ENCODE peak calls at places on chromosomes 5 and 9, in six cellular contexts. One of them, this sample, is unnamed.

GRCh38 chr5:178548751-178549150 is 41.4 kb downstream of the COL23A1 start:
- DNase-seq in body of pancreas: no peak
- DNase-seq in SJSA1: no peak
- DNase-seq in A673: no peak
- DNase-seq in psoas muscle: no peak
- DNase-seq in tibial artery: peak; percentile 6
- DNase-seq in this sample: peak; percentile 20

GRCh38 chr9:112093875-112094227 is 81.2 kb downstream of the SUSD1 start:
- DNase-seq in body of pancreas: no peak
- DNase-seq in SJSA1: no peak
- DNase-seq in A673: no peak
- DNase-seq in psoas muscle: no peak
- DNase-seq in tibial artery: no peak
- DNase-seq in this sample: no peak

GRCh38 chr5:109706065-109706464 is 16.3 kb downstream of the MAN2A1 start:
- DNase-seq in body of pancreas: no peak
- DNase-seq in SJSA1: no peak
- DNase-seq in A673: no peak
- DNase-seq in psoas muscle: no peak
- DNase-seq in tibial artery: no peak
- DNase-seq in this sample: no peak

GRCh38 chr5:5229405-5229804 is 89.3 kb downstream of the ADAMTS16 start:
- DNase-seq in body of pancreas: no peak
- DNase-seq in SJSA1: no peak
- DNase-seq in A673: no peak
- DNase-seq in psoas muscle: no peak
- DNase-seq in tibial artery: no peak
- DNase-seq in this sample: no peak

GRCh38 chr5:159057426-159057825 is 42.3 kb downstream of the EBF1 start:
- DNase-seq in body of pancreas: no peak
- DNase-seq in SJSA1: no peak
- DNase-seq in A673: no peak
- DNase-seq in psoas muscle: no peak
- DNase-seq in tibial artery: no peak
- DNase-seq in this sample: no peak

GRCh38 chr5:22470408-22470807 is 382.7 kb downstream of the CDH12 start:
- DNase-seq in body of pancreas: no peak
- DNase-seq in SJSA1: no peak
- DNase-seq in A673: no peak
- DNase-seq in psoas muscle: no peak
- DNase-seq in tibial artery: no peak
- DNase-seq in this sample: no peak

GRCh38 chr9:131477816-131478419 is 24.8 kb upstream of the POMT1 start:
- DNase-seq in body of pancreas: no peak
- DNase-seq in SJSA1: no peak
- DNase-seq in A673: no peak
- DNase-seq in psoas muscle: peak; percentile 47
- DNase-seq in tibial artery: peak; percentile 54
- DNase-seq in this sample: no peak

GRCh38 chr5:109656829-109657228 is 32.9 kb upstream of the MAN2A1 start:
- DNase-seq in body of pancreas: peak; percentile 69
- DNase-seq in SJSA1: peak; percentile 94
- DNase-seq in A673: peak; percentile 34
- DNase-seq in psoas muscle: no peak
- DNase-seq in tibial artery: peak; percentile 85
- DNase-seq in this sample: peak; percentile 68

GRCh38 chr9:129436751-129437625 is 183.9 kb downstream of the C9orf50 start:
- DNase-seq in body of pancreas: peak; percentile 81
- DNase-seq in SJSA1: no peak
- DNase-seq in A673: peak; percentile 67
- DNase-seq in psoas muscle: peak; percentile 75
- DNase-seq in tibial artery: peak; percentile 86
- DNase-seq in this sample: peak; percentile 83

GRCh38 chr9:36840895-36841536 is 193.1 kb downstream of the PAX5 start:
- DNase-seq in body of pancreas: no peak
- DNase-seq in SJSA1: no peak
- DNase-seq in A673: no peak
- DNase-seq in psoas muscle: peak; percentile 8
- DNase-seq in tibial artery: no peak
- DNase-seq in this sample: no peak

GRCh38 chr9:127423934-127424668 is at the start of gene ZNF79:
- DNase-seq in body of pancreas: peak; percentile 95
- DNase-seq in SJSA1: peak; percentile 91
- DNase-seq in A673: peak; percentile 92
- DNase-seq in psoas muscle: peak; percentile 97
- DNase-seq in tibial artery: peak; percentile 96
- DNase-seq in this sample: peak; percentile 97

DNA sequence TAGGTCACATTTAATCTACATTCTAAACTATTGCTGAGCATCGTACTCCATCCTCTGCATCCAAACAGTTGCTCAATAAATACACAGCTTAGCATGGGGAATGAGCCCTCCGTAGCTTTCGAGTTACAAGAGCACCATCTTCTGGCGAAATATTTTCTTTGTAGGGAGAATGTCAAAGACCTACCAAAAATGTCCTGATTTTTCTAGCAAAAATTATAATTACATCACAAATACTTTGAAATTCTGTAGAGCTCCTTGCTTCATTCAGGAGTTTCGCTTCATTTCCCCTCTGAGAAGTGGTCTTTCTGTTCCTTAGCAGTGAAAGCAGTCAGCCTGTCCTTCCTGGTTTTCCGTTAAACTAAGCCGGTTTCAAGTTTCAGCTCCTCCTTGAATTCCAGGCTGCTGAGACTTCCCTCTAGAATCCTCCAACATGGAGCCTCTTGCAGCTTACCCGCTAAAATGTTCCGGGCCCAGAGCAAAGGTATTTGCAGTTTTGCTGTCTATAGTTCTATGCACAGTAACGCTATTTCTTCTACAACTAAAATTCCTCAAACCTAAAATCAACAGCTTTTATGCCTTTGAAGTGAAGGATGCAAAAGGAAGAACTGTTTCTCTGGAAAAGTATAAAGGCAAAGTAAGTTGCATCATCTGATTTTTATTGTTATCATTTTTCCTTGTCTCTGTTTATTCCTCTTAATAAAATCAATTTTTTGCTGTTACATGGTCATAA is at the start of gene GPX8:
- DNase-seq in body of pancreas: peak; percentile 48
- DNase-seq in SJSA1: peak; percentile 70
- DNase-seq in A673: peak; percentile 89
- DNase-seq in psoas muscle: no peak
- DNase-seq in tibial artery: no peak
- DNase-seq in this sample: no peak
- H3K27ac ChIP-seq in body of pancreas: no peak within 1 kb of the TSS
- H3K27ac ChIP-seq in SJSA1: peak within 1 kb of the TSS; percentile 95
- H3K27ac ChIP-seq in A673: peak within 1 kb of the TSS; percentile 87
- H3K27ac ChIP-seq in psoas muscle: peak within 1 kb of the TSS; percentile 17
- H3K27ac ChIP-seq in tibial artery: peak within 1 kb of the TSS; percentile 14
- H3K27ac ChIP-seq in this sample: peak within 1 kb of the TSS; percentile 67

GRCh38 chr5:173327948-173328895 is at the start of gene STC2:
- DNase-seq in body of pancreas: peak; percentile 95
- DNase-seq in SJSA1: peak; percentile 90
- DNase-seq in A673: peak; percentile 83
- DNase-seq in psoas muscle: peak; percentile 93
- DNase-seq in tibial artery: peak; percentile 83
- DNase-seq in this sample: peak; percentile 83
- H3K27ac ChIP-seq in body of pancreas: peak within 1 kb of the TSS; percentile 80
- H3K27ac ChIP-seq in SJSA1: peak within 1 kb of the TSS; percentile 76
- H3K27ac ChIP-seq in A673: peak within 1 kb of the TSS; percentile 71
- H3K27ac ChIP-seq in psoas muscle: peak within 1 kb of the TSS; percentile 86
- H3K27ac ChIP-seq in tibial artery: no peak within 1 kb of the TSS
- H3K27ac ChIP-seq in this sample: peak within 1 kb of the TSS; percentile 84

GRCh38 chr9:120412425-120412951 is 167.5 kb downstream of the CDK5RAP2 start:
- DNase-seq in body of pancreas: no peak
- DNase-seq in SJSA1: no peak
- DNase-seq in A673: no peak
- DNase-seq in psoas muscle: no peak
- DNase-seq in tibial artery: no peak
- DNase-seq in this sample: no peak

GRCh38 chr9:120408680-120409258 is 171.2 kb downstream of the CDK5RAP2 start:
- DNase-seq in body of pancreas: no peak
- DNase-seq in SJSA1: no peak
- DNase-seq in A673: no peak
- DNase-seq in psoas muscle: no peak
- DNase-seq in tibial artery: no peak
- DNase-seq in this sample: no peak

GRCh38 chr9:120410925-120411501 is 169.0 kb downstream of the CDK5RAP2 start:
- DNase-seq in body of pancreas: no peak
- DNase-seq in SJSA1: no peak
- DNase-seq in A673: no peak
- DNase-seq in psoas muscle: no peak
- DNase-seq in tibial artery: no peak
- DNase-seq in this sample: no peak

GRCh38 chr9:120413121-120414048 is 166.6 kb downstream of the CDK5RAP2 start:
- DNase-seq in body of pancreas: no peak
- DNase-seq in SJSA1: no peak
- DNase-seq in A673: no peak
- DNase-seq in psoas muscle: no peak
- DNase-seq in tibial artery: no peak
- DNase-seq in this sample: no peak

GRCh38 chr9:120411862-120412424 is 168.0 kb downstream of the CDK5RAP2 start:
- DNase-seq in body of pancreas: no peak
- DNase-seq in SJSA1: no peak
- DNase-seq in A673: no peak
- DNase-seq in psoas muscle: no peak
- DNase-seq in tibial artery: no peak
- DNase-seq in this sample: no peak
- H3K27ac ChIP-seq in body of pancreas: no peak overlapping the region
- H3K27ac ChIP-seq in SJSA1: no peak overlapping the region
- H3K27ac ChIP-seq in A673: no peak overlapping the region
- H3K27ac ChIP-seq in psoas muscle: peak overlapping the region; percentile 27
- H3K27ac ChIP-seq in tibial artery: no peak overlapping the region
- H3K27ac ChIP-seq in this sample: peak overlapping the region; percentile 6

GRCh38 chr9:101485873-101486692 is 47.6 kb upstream of the RNF20 start:
- DNase-seq in body of pancreas: peak; percentile 44
- DNase-seq in SJSA1: no peak
- DNase-seq in A673: no peak
- DNase-seq in psoas muscle: peak; percentile 66
- DNase-seq in tibial artery: peak; percentile 69
- DNase-seq in this sample: no peak
- H3K27ac ChIP-seq in body of pancreas: peak overlapping the region; percentile 88
- H3K27ac ChIP-seq in SJSA1: peak overlapping the region; percentile 63
- H3K27ac ChIP-seq in A673: no peak overlapping the region
- H3K27ac ChIP-seq in psoas muscle: peak overlapping the region; percentile 74
- H3K27ac ChIP-seq in tibial artery: peak overlapping the region; percentile 93
- H3K27ac ChIP-seq in this sample: peak overlapping the region; percentile 89

GRCh38 chr5:35781181-35781580 is 75.5 kb upstream of the IL7R start:
- DNase-seq in body of pancreas: no peak
- DNase-seq in SJSA1: no peak
- DNase-seq in A673: no peak
- DNase-seq in psoas muscle: no peak
- DNase-seq in tibial artery: no peak
- DNase-seq in this sample: no peak
- H3K27ac ChIP-seq in body of pancreas: no peak overlapping the region
- H3K27ac ChIP-seq in SJSA1: no peak overlapping the region
- H3K27ac ChIP-seq in A673: no peak overlapping the region
- H3K27ac ChIP-seq in psoas muscle: no peak overlapping the region
- H3K27ac ChIP-seq in tibial artery: no peak overlapping the region
- H3K27ac ChIP-seq in this sample: no peak overlapping the region

GRCh38 chr5:119343766-119344165 is 12.1 kb upstream of the TNFAIP8 start:
- DNase-seq in body of pancreas: no peak
- DNase-seq in SJSA1: peak; percentile 65
- DNase-seq in A673: no peak
- DNase-seq in psoas muscle: no peak
- DNase-seq in tibial artery: no peak
- DNase-seq in this sample: no peak
- H3K27ac ChIP-seq in body of pancreas: no peak overlapping the region
- H3K27ac ChIP-seq in SJSA1: no peak overlapping the region
- H3K27ac ChIP-seq in A673: no peak overlapping the region
- H3K27ac ChIP-seq in psoas muscle: no peak overlapping the region
- H3K27ac ChIP-seq in tibial artery: no peak overlapping the region
- H3K27ac ChIP-seq in this sample: no peak overlapping the region

This sample was measured in sigmoid colon.